ENCODE peak calls at places on chromosomes 13 and 19, in four cellular contexts. Q, V, I and N are unnamed samples.

GRCh38 chr19:41599175-41599966 is 23.4 kb downstream of the CEACAM21 start:
- DNase-seq in Q (no peak), V (no peak), I (no peak), N (peak)

GRCh38 chr13:33401238-33401637 is 115.7 kb upstream of the STARD13 start:
- DNase-seq in Q (no peak), V (no peak), I (no peak), N (peak)

GRCh38 chr19:16615788-16616187 is 12.2 kb downstream of the MED26 start:
- DNase-seq in Q (no peak), V (no peak), I (peak), N (no peak)

GRCh38 chr19:4374451-4375163 is 25.7 kb downstream of the SH3GL1 start:
- DNase-seq in Q (no peak), V (no peak), I (peak), N (peak)

GRCh38 chr19:4229179-4229931 is at the start of gene EBI3:
- DNase-seq in Q (peak), V (peak), I (peak), N (no peak)

GRCh38 chr19:53945441-53945840 is 17.3 kb upstream of the CACNG8 start:
- DNase-seq in Q (peak), V (peak), I (peak), N (no peak)

GRCh38 chr13:23888658-23889597 is at the start of gene MIPEP:
- DNase-seq in Q (peak), V (peak), I (peak), N (peak)

GRCh38 chr13:83692800-83693199 is 189.5 kb downstream of the SLITRK1 start:
- DNase-seq in Q (no peak), V (no peak), I (no peak), N (no peak)

GRCh38 chr13:108276060-108276459 is 6.5 kb downstream of the TNFSF13B start:
- DNase-seq in Q (no peak), V (no peak), I (peak), N (peak)

GRCh38 chr13:23811366-23812027 is 77.7 kb downstream of the MIPEP start:
- DNase-seq in Q (no peak), V (no peak), I (no peak), N (no peak)

GRCh38 chr19:1904385-1905070 is 671 bp upstream of the ADAT3 start:
- DNase-seq in Q (no peak), V (peak), I (no peak), N (peak)

GRCh38 chr13:76890036-76890435 is 3.8 kb upstream of the KCTD12 start:
- DNase-seq in Q (no peak), V (no peak), I (peak), N (no peak)

GRCh38 chr13:34376483-34376882 is 558.5 kb downstream of the RFC3 start:
- DNase-seq in Q (no peak), V (no peak), I (no peak), N (no peak)

GRCh38 chr19:29015569-29015968 is 197.4 kb downstream of the UQCRFS1 start:
- DNase-seq in Q (no peak), V (no peak), I (no peak), N (no peak)

GRCh38 chr19:16013851-16014840 is 62.1 kb upstream of the TPM4 start:
- DNase-seq in Q (no peak), V (no peak), I (no peak), N (no peak)

GRCh38 chr19:16190198-16190597 is 5.0 kb downstream of the FAM32A start:
- DNase-seq in Q (no peak), V (no peak), I (no peak), N (no peak)

GRCh38 chr13:113421673-113422270 is 31.5 kb downstream of the ADPRHL1 start:
- DNase-seq in Q (no peak), V (no peak), I (peak), N (no peak)

GRCh38 chr19:18322318-18322758 is 538 bp downstream of the LSM4 start:
- DNase-seq in Q (peak), V (no peak), I (peak), N (peak)

GRCh38 chr13:60094385-60095088 is 69.2 kb downstream of the DIAPH3 start:
- DNase-seq in Q (no peak), V (no peak), I (no peak), N (no peak)

GRCh38 chr13:113915012-113915763 is 51.3 kb upstream of the GAS6 start:
- DNase-seq in Q (no peak), V (no peak), I (no peak), N (peak)

GRCh38 chr13:80921971-80922370 is 581.0 kb upstream of the SPRY2 start:
- DNase-seq in Q (no peak), V (no peak), I (no peak), N (no peak)

GRCh38 chr13:46698015-46698414 is 98.9 kb downstream of the ESD start:
- DNase-seq in Q (no peak), V (no peak), I (no peak), N (peak)

GRCh38 chr19:17555929-17556813 is 722 bp downstream of the COLGALT1 start:
- DNase-seq in Q (peak), V (peak), I (peak), N (peak)

GRCh38 chr13:36428083-36428482 is 4.2 kb upstream of the CCNA1 start:
- DNase-seq in Q (no peak), V (no peak), I (peak), N (no peak)

GRCh38 chr13:99442273-99442895 is 58.9 kb upstream of the TM9SF2 start:
- DNase-seq in Q (peak), V (peak), I (peak), N (peak)

GRCh38 chr13:28117689-28118377 is 17.5 kb upstream of the FLT3 start:
- DNase-seq in Q (no peak), V (no peak), I (no peak), N (peak)

GRCh38 chr13:51760592-51760991 is 43.4 kb downstream of the DHRS12 start:
- DNase-seq in Q (no peak), V (peak), I (peak), N (no peak)

GRCh38 chr13:113452942-113453901 is at the start of gene ADPRHL1:
- DNase-seq in Q (no peak), V (no peak), I (no peak), N (no peak)

GRCh38 chr19:595326-596262 is 5.9 kb downstream of the HCN2 start:
- DNase-seq in Q (no peak), V (no peak), I (no peak), N (no peak)

GRCh38 chr19:2014731-2015610 is 543 bp downstream of the BTBD2 start:
- DNase-seq in Q (no peak), V (no peak), I (no peak), N (no peak)

GRCh38 chr19:15048885-15049541 is at the start of gene CASP14:
- DNase-seq in Q (no peak), V (no peak), I (no peak), N (no peak)

GRCh38 chr19:17871878-17872250 is at the start of gene SLC5A5:
- DNase-seq in Q (no peak), V (no peak), I (no peak), N (no peak)